ENCODE peak calls at places on chromosome X, in ten cellular contexts. F is endothelial cell, H is AG10803, I is adrenal gland, S is upper lobe of right lung, W is MCF 10A, B is neural crest cell, O is stomach, G is astrocyte, X is breast epithelium. A is an unnamed sample.

GRCh38 chrX:47148946-47149345 is 3.9 kb downstream of the RBM10 start:
- DNase-seq in F (no peak), H (no peak), I (peak), S (no peak), W (no peak), B (no peak), O (no peak), G (no peak), X (no peak), A (no peak)

GRCh38 chrX:30906726-30907125 is 17.7 kb upstream of the TAB3 start:
- DNase-seq in F (no peak), H (peak), I (no peak), S (no peak), W (peak), B (no peak), O (no peak), G (peak), X (no peak), A (no peak)

GRCh38 chrX:44961817-44962607 is 89.0 kb downstream of the KDM6A start:
- DNase-seq in F (no peak), H (no peak), I (no peak), S (no peak), W (no peak), B (no peak), O (no peak), G (no peak), X (no peak), A (no peak)

GRCh38 chrX:33134164-33134563 is 77.2 kb downstream of the DMD start:
- DNase-seq in F (no peak), H (no peak), I (no peak), S (no peak), W (no peak), B (no peak), O (no peak), G (no peak), X (no peak), A (no peak)

GRCh38 chrX:153853902-153854267 is 23.5 kb upstream of the PDZD4 start:
- DNase-seq in F (no peak), H (no peak), I (no peak), S (no peak), W (no peak), B (no peak), O (peak), G (no peak), X (no peak), A (no peak)

GRCh38 chrX:153639177-153640044 is 7.6 kb upstream of the DUSP9 start:
- DNase-seq in F (no peak), H (no peak), I (peak), S (no peak), W (no peak), B (no peak), O (peak), G (no peak), X (no peak), A (peak)

GRCh38 chrX:80879143-80879542 is 69.5 kb upstream of the BRWD3 start:
- DNase-seq in F (no peak), H (no peak), I (peak), S (no peak), W (peak), B (no peak), O (peak), G (no peak), X (no peak), A (no peak)

GRCh38 chrX:63855896-63856295 is 70.9 kb upstream of the ARHGEF9 start:
- DNase-seq in F (no peak), H (peak), I (no peak), S (no peak), W (no peak), B (no peak), O (no peak), G (peak), X (no peak), A (no peak)

GRCh38 chrX:53330331-53330730 is 48.9 kb upstream of the IQSEC2 start:
- DNase-seq in F (no peak), H (no peak), I (no peak), S (no peak), W (no peak), B (no peak), O (no peak), G (no peak), X (no peak), A (no peak)

GRCh38 chrX:54180403-54180802 is 2.7 kb downstream of the FAM120C start:
- DNase-seq in F (no peak), H (peak), I (no peak), S (no peak), W (no peak), B (no peak), O (no peak), G (peak), X (no peak), A (no peak)

GRCh38 chrX:9352683-9353430 is 112.0 kb upstream of the TBL1X start:
- DNase-seq in F (no peak), H (peak), I (peak), S (no peak), W (peak), B (no peak), O (peak), G (peak), X (no peak), A (no peak)

DNA sequence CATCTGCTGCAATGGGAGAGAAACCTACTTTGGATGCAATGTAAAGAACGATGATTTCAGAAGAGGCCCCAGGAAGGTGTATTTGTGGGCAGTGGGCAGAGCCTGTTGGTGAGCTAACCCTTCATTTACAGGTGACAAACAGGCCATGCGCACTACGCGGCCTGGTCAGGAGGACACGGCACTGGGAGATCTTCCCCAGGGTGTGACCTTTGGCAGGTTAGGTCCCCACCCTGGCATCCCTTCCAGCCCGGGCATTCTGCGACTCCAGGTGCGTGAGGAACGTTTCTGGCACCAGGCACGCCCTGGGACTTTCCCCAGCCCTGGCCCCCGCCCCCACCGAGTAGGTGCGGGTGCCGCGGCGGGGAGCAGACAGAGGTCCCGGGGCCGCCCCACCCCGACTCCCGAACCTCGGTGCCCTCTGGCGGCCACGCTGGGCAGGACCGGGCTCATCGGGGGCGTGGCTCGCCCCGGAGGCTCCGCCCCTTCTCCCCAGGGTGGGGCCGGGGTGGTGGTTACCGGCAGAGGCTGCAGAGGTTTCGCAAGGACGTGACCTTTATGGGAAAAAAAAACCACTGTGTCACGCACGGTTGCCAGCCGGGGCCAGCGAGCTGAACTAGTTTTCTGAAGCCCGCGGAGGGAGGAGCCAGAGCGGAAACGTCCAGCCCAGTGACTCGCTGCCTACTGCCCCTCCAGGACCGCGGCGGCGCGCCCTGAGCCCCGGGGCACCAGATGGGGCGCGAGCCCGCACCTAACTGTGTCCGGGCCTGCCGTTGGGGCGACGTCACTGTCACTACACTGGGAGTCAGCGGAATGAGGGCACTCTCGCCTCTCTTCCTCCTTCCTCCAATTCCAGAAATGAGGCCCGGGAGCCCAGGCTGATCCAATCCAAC is 5.0 kb upstream of the NYX start:
- DNase-seq in F (peak), H (peak), I (peak), S (peak), W (peak), B (peak), O (peak), G (peak), X (peak), A (no peak)
- TF ChIP-seq CTCF in F (peak), H (peak), I (peak), S (peak), W (peak), B (peak), O (peak), G (no peak), X (no peak), A (no peak)

GRCh38 chrX:29902004-29902403 is 313.4 kb upstream of the MAGEB2 start:
- DNase-seq in F (no peak), H (no peak), I (no peak), S (no peak), W (no peak), B (no peak), O (no peak), G (no peak), X (no peak), A (no peak)

DNA sequence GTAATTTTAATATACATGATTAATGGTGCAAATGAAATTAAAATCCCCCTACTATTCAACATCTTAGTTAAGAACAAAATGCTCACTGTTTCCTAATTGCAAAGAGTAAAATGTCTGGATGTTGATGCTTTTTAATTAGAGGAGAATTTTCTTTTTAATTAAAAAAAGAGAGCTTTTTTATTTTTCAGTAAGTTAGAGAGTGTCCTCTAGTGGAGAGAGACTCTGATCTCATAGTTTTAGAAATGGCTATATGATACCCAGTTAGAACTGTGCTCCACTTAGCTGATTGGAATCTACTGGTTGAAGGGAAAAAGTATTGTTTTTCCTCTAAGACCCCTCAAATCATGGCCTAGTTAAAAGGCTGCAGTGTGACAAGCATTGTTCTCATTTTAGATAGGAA is 312.0 kb upstream of the MAGEB2 start:
- DNase-seq in F (no peak), H (peak), I (no peak), S (no peak), W (peak), B (no peak), O (no peak), G (no peak), X (no peak), A (no peak)
- TF ChIP-seq CTCF in F (no peak), H (peak), I (no peak), S (peak), W (peak), B (peak), O (no peak), G (peak), X (no peak), A (no peak)

DNA sequence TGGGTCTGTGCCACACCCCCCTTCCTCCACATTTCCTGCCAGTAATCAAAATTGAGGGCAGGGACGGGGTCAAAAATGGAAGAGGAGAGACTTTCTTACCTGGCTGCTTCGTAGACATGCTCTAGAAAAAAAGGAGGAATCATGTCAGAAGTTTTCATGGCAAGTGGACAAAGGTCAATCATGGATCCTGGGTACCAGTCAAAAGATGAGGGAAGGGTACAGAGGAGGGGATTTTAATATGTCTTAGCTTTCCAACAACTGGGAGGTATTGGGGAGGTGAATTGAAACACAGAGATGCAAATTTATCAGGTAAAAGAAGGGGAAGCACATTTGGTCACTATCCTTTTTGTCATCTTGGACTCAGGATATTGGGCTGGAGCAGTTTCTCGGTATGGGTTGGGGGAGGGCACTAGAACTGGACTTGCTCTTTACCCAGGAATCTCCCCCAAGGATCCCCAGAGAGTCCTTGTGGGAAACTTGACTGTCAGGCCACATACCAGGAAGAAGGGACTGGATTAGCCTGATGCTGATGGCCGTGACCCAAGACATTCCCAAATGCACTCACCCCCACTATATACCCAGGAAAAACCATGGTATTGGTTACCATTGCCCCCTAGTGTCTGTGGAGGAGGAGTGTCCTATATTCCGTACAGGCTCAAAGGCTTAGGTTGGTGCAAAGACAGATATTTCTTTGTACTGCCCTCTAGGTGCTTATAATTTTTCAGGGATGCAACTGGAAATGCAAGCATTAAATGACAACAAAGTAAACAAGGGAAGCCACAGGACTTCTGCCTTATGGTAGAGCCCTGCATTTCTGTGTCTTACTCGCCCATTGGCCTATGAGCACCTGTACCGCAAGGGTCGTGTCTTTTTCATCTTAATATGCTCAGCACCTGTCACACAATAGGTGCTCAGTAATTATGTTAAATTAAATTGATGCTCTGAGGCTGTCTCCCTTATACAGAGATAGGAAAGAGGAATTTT is 16.8 kb downstream of the VSIG4 start:
- DNase-seq in F (peak), H (no peak), I (no peak), S (no peak), W (peak), B (no peak), O (no peak), G (no peak), X (no peak), A (no peak)
- TF ChIP-seq CTCF in F (no peak), H (peak), I (no peak), S (peak), W (no peak), B (no peak), O (no peak), G (no peak), X (no peak), A (no peak)

GRCh38 chrX:42149281-42149680 is 225.9 kb upstream of the CASK start:
- DNase-seq in F (no peak), H (no peak), I (no peak), S (no peak), W (no peak), B (no peak), O (no peak), G (no peak), X (no peak), A (no peak)
- TF ChIP-seq CTCF in F (no peak), H (no peak), I (no peak), S (no peak), W (no peak), B (no peak), O (no peak), G (no peak), X (no peak), A (no peak)

GRCh38 chrX:17328837-17329236 is 46.2 kb upstream of the NHS start:
- DNase-seq in F (no peak), H (no peak), I (no peak), S (no peak), W (no peak), B (no peak), O (no peak), G (no peak), X (no peak), A (no peak)
- TF ChIP-seq CTCF in F (no peak), H (no peak), I (no peak), S (no peak), W (no peak), B (no peak), O (no peak), G (no peak), X (no peak), A (no peak)

DNA sequence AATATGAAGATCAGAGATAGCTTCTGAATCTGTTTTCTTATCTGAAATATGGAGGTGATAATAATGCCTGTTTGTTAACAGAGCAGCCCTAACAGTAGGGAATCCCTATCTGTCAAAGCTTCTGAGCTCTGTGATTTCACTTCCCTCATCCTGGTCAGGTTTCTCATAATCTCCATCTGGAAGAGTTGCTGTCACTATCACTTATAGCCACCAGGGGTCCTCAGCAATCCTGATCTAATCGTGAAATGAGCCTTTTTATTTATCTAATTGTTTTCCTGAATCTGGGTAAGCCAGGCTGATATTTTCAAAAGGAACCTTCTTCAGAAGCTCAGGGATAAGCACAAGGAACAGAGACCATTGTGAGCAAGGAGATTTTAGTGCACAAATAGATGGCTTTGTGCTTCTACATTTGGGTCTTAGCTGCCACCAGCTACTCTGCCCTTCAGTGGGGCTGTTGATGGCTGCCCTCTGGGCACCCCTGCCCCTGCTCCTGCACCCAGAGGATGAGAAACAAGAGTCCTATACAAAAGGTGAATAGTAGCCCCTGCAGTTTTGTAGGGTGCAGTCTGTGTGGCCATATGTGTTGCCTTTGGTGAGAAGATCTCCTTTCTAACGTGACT is 196.4 kb upstream of the RADX start:
- DNase-seq in F (peak), H (peak), I (no peak), S (no peak), W (peak), B (no peak), O (no peak), G (no peak), X (no peak), A (no peak)
- TF ChIP-seq CTCF in F (peak), H (peak), I (peak), S (peak), W (peak), B (peak), O (peak), G (peak), X (no peak), A (no peak)